ENCODE peak calls at places on chromosomes 2 and 18, in five cellular contexts. N is kidney epithelial cell; Q is HTR-8/SVneo; L is posterior cingulate gyrus; D is activated CD4-positive, CD25-positive, alpha-beta regulatory T cell treated with anti-CD3 and anti-CD28 coated beads, Interleukin-2, amount 50 U/mL, for 72 hours. R is an unnamed sample.

GRCh38 chr2:220458051-220458450 is 830.6 kb downstream of the SLC4A3 start:
- DNase-seq in Q (no peak), N (no peak), D (no peak), L (no peak), R (no peak)

GRCh38 chr2:213159768-213160167 is 8.4 kb upstream of the IKZF2 start:
- DNase-seq in N (no peak), D (no peak), L (no peak), Q (no peak), R (no peak)

GRCh38 chr2:111712940-111713339 is 171.1 kb downstream of the ANAPC1 start:
- DNase-seq in L (no peak), D (no peak), N (no peak), Q (no peak), R (no peak)

GRCh38 chr18:35950628-35950982 is 21.9 kb upstream of the RMP24 start:
- DNase-seq in N (no peak), D (no peak), Q (no peak), L (no peak), R (no peak)

GRCh38 chr2:127669056-127669455 is 6.3 kb downstream of the LIMS2 start:
- DNase-seq in L (no peak), N (no peak), Q (no peak), D (no peak), R (no peak)

GRCh38 chr2:228164718-228165117 is 16.8 kb downstream of the SPHKAP start:
- DNase-seq in N (no peak), D (no peak), Q (no peak), L (no peak), R (no peak)

GRCh38 chr2:220165401-220165800 is 538.0 kb downstream of the SLC4A3 start:
- DNase-seq in Q (no peak), N (no peak), L (no peak), D (no peak), R (no peak)

GRCh38 chr2:45843136-45843535 is 191.7 kb downstream of the PRKCE start:
- DNase-seq in N (no peak), D (no peak), L (no peak), Q (no peak), R (peak; percentile 63)

GRCh38 chr2:60550151-60550983 is 3.1 kb downstream of the BCL11A start:
- DNase-seq in L (peak; percentile 74), Q (peak; percentile 74), D (peak; percentile 35), N (peak; percentile 51), R (peak; percentile 91)

GRCh38 chr18:37764526-37764925 is 198.9 kb upstream of the CELF4 start:
- DNase-seq in D (no peak), L (no peak), Q (no peak), N (no peak), R (no peak)